ENCODE peak calls at places on chromosomes 4 and X, in seven cellular contexts. Q is right lobe of liver; Y is lower lobe of right lung; E is CD8-positive, alpha-beta T cell; C is tibial nerve; G is GM13976; L is uterus. M is an unnamed sample.

GRCh38 chr4:98657531-98658286 is 702 bp downstream of the TSPAN5 start:
- DNase-seq in Q (no peak), Y (no peak), L (peak), E (peak), C (no peak), G (peak), M (no peak)

GRCh38 chr4:33111106-33111505 is 2390.9 kb downstream of the PCDH7 start:
- DNase-seq in C (no peak), L (no peak), E (no peak), G (no peak), Q (no peak), Y (no peak), M (no peak)

GRCh38 chrX:147891886-147892285 is 19.8 kb upstream of the FMR1 start:
- DNase-seq in L (no peak), G (no peak), E (no peak), Q (no peak), Y (no peak), C (no peak), M (no peak)

GRCh38 chr4:25870081-25870480 is 7.3 kb upstream of the SEL1L3 start:
- DNase-seq in Y (no peak), L (no peak), Q (no peak), G (no peak), E (no peak), C (no peak), M (no peak)

GRCh38 chr4:26175905-26176304 is 144.9 kb upstream of the RBPJ start:
- DNase-seq in L (no peak), Y (no peak), E (no peak), G (no peak), Q (no peak), C (no peak), M (no peak)

GRCh38 chr4:121712001-121712655 is 15.3 kb upstream of the ANXA5 start:
- DNase-seq in G (no peak), L (no peak), C (no peak), E (no peak), Y (no peak), Q (no peak), M (no peak)

GRCh38 chr4:89949782-89950387 is 55.2 kb downstream of the MMRN1 start:
- DNase-seq in E (no peak), L (no peak), G (no peak), Q (no peak), Y (no peak), C (no peak), M (no peak)

GRCh38 chrX:18548996-18549395 is 122.9 kb downstream of the RS1 start:
- DNase-seq in G (no peak), Y (no peak), L (no peak), E (no peak), Q (no peak), C (no peak), M (no peak)

GRCh38 chr4:146132445-146132844 is 43.1 kb upstream of the LSM6 start:
- DNase-seq in E (no peak), G (peak), C (no peak), Q (no peak), Y (no peak), L (no peak), M (no peak)

GRCh38 chrX:21487832-21488231 is 113.6 kb downstream of the CNKSR2 start:
- DNase-seq in Y (no peak), Q (no peak), L (no peak), C (no peak), G (no peak), E (no peak), M (no peak)

GRCh38 chrX:149398027-149398426 is 107.1 kb downstream of the IDS start:
- DNase-seq in Q (no peak), Y (no peak), L (no peak), C (no peak), E (no peak), G (no peak), M (no peak)

DNA sequence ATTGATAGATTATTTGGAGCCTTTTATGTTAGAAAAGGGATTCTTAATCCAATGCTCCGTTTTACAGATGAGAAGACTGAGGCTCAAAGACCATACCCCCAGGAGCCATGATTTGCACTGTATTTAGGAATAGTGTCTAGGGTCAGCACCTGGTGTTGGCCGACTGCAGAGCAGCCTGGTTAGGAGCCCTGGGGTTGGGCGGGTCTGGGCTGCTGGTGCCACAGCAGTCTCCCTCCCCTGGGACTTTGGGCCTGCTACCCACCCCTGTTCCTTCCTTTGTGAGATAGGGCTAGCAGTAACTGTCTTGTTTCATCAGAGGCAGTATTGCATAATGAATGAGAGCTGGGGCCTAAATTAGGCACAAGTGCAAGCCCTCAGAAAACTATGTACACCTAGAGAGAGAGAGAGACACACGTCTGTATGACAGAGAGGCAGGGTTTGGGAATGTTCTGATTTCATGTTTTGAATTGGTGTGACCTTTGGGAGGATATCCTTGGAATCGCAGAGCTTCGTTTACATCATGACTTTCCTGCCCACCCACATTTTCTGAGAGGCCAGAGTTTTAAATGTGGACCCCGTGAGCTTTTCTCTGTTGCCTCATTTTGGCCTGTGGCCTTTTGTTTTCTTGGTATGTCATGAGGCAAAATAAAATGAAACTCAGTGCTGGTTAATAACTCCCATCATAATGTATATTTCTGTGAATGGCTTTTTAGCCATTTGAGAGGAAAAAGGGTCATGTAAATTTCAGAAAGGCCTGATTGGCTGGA is 111.8 kb downstream of the PTTG2 start:
- DNase-seq in Y (peak), L (no peak), Q (peak), G (peak), C (no peak), E (no peak), M (no peak)
- TF ChIP-seq CTCF in Y (no peak), L (no peak), Q (peak), G (no peak), C (no peak), E (no peak), M (no peak)

GRCh38 chr4:13599159-13599558 is 28.4 kb downstream of the BOD1L1 start:
- DNase-seq in E (no peak), Y (no peak), Q (no peak), G (no peak), C (no peak), L (no peak), M (no peak)
- TF ChIP-seq CTCF in E (no peak), Y (no peak), Q (no peak), G (no peak), C (no peak), L (no peak), M (no peak)

DNA sequence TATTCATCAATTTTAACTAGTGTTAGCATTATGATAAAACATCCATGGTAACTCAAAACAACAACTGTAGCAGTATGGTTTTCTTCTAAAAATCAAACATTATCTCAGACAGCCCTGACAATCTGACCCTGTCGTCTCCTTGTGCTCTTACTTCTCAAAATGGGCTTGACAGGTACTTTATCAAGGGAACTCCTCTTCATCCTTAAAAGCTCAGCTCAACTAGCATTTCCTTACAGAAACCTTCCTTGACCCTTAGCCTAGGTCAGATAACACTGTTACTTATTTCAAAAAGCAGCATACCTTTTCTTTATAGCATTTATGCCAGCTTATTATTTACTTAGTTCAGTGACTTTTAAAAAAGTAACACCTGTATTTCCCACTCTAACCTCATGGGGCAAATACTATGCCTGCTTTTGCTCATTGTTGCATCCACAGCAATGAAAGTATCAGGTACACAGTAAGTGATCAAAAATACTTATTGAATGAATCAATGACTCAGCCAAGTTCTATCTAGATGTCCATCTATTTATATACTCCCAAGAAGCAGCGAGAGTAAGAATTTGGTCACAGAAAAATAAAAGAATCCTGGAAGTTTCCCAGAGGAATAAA is 41.9 kb downstream of the ADAMTS3 start:
- DNase-seq in E (no peak), L (no peak), C (no peak), Q (no peak), Y (no peak), G (no peak), M (no peak)
- TF ChIP-seq CTCF in E (no peak), L (no peak), C (no peak), Q (no peak), Y (no peak), G (no peak), M (no peak)

GRCh38 chrX:68823413-68824151 is 5.2 kb upstream of the EFNB1 start:
- DNase-seq in Y (no peak), L (no peak), G (no peak), Q (no peak), E (no peak), C (no peak), M (no peak)
- TF ChIP-seq CTCF in Y (no peak), L (no peak), G (no peak), Q (no peak), E (no peak), C (no peak), M (no peak)

GRCh38 chrX:9704876-9705465 is 60.7 kb downstream of the GPR143 start:
- DNase-seq in C (no peak), Q (no peak), E (no peak), G (no peak), L (no peak), Y (no peak), M (no peak)

GRCh38 chrX:9698566-9698965 is 67.1 kb downstream of the GPR143 start:
- DNase-seq in L (no peak), Y (no peak), E (no peak), C (no peak), G (no peak), Q (no peak), M (no peak)

GRCh38 chrX:9703406-9703805 is 62.2 kb downstream of the GPR143 start:
- DNase-seq in Y (no peak), L (no peak), C (no peak), E (no peak), G (no peak), Q (no peak), M (no peak)

GRCh38 chrX:9700555-9700954 is 65.1 kb downstream of the GPR143 start:
- DNase-seq in E (no peak), Q (no peak), C (no peak), L (no peak), G (no peak), Y (no peak), M (no peak)

GRCh38 chrX:9701790-9702189 is 63.9 kb downstream of the GPR143 start:
- DNase-seq in L (no peak), Q (no peak), C (no peak), E (no peak), G (no peak), Y (no peak), M (no peak)
- TF ChIP-seq CTCF in L (no peak), Q (no peak), C (no peak), E (no peak), G (no peak), Y (no peak), M (no peak)

GRCh38 chr4:80219301-80220025 is 22.2 kb downstream of the PRDM8 start:
- DNase-seq in L (no peak), Q (no peak), E (no peak), G (no peak), Y (no peak), C (no peak), M (no peak)

GRCh38 chr4:80225628-80226027 is 28.3 kb downstream of the PRDM8 start:
- DNase-seq in E (no peak), C (no peak), G (no peak), Q (no peak), Y (no peak), L (no peak), M (no peak)

GRCh38 chr4:80216100-80216761 is 18.9 kb downstream of the PRDM8 start:
- DNase-seq in Y (no peak), E (no peak), G (no peak), L (no peak), C (no peak), Q (no peak), M (no peak)

GRCh38 chr4:80220711-80221110 is 23.4 kb downstream of the PRDM8 start:
- DNase-seq in Y (no peak), E (no peak), L (no peak), Q (no peak), C (no peak), G (no peak), M (no peak)

DNA sequence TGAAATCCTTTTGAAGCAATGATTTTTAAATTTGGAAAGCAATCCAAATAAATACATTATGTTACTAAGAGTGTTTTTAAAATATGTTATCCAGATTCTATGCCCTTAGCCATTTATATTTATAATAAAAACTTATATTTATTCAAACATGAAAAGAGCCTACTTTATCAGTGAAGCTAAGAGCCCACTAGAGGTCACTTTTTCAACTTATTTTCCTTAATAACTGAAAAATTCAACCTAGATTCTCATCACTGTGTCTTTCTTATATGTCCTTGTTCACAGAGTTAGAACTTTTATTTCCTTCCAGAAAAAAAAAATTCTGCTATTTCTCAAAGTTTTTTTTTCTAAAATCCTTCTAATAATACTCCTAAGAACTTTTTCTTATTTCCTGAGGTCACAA is 23.9 kb downstream of the PRDM8 start:
- DNase-seq in Y (no peak), C (no peak), E (no peak), G (no peak), Q (no peak), L (no peak), M (no peak)
- TF ChIP-seq CTCF in Y (peak), C (no peak), E (no peak), G (no peak), Q (no peak), L (no peak), M (no peak)

GRCh38 chrX:70979136-70979762 is 48.4 kb upstream of the SLC7A3 start:
- DNase-seq in E (no peak), L (no peak), C (no peak), Y (no peak), G (no peak), Q (no peak), M (no peak)
- TF ChIP-seq CTCF in E (no peak), L (no peak), C (no peak), Y (no peak), G (no peak), Q (no peak), M (no peak)